ENCODE peak calls at places on chromosomes 2 and 18, in five cellular contexts. P is effector memory CD4-positive, alpha-beta T cell; D is tibial nerve; L is AG04450; H is tibial artery. S is an unnamed sample. For H3K9me3, the result is how much of the 10 kb centered on the place peaks cover.

GRCh38 chr2:240239325-240239724 is 98.9 kb upstream of the OTOS start:
- DNase-seq in P (no peak), D (no peak), L (no peak), H (no peak), S (no peak)

GRCh38 chr2:19902272-19902730 is 518 bp upstream of the TTC32 start:
- DNase-seq in P (no peak), D (no peak), L (no peak), H (no peak), S (no peak)

GRCh38 chr18:59359576-59359952 is 499 bp upstream of the LMAN1 start:
- DNase-seq in P (no peak), D (no peak), L (no peak), H (no peak), S (no peak)

GRCh38 chr18:70234667-70235459 is 29.4 kb upstream of the RTTN start:
- DNase-seq in P (no peak), D (no peak), L (no peak), H (no peak), S (no peak)

GRCh38 chr18:71598374-71598773 is 945.8 kb downstream of the CBLN2 start:
- DNase-seq in P (no peak), D (no peak), L (no peak), H (no peak), S (no peak)

GRCh38 chr2:151634726-151635467 is 99.4 kb downstream of the NEB start:
- DNase-seq in P (no peak), D (no peak), L (no peak), H (no peak), S (no peak)

GRCh38 chr2:173962583-173963110 is 2.5 kb downstream of the SP3 start:
- DNase-seq in P (no peak), D (no peak), L (no peak), H (no peak), S (no peak)

GRCh38 chr18:6885992-6886823 is 156.7 kb downstream of the ARHGAP28 start:
- DNase-seq in P (no peak), D (peak), L (peak), H (no peak), S (no peak)

GRCh38 chr2:42568431-42569115 is at the start of gene MTA3:
- DNase-seq in P (peak), D (peak), L (no peak), H (peak), S (peak)

GRCh38 chr2:173401716-173402326 is 47.1 kb downstream of the CDCA7 start:
- DNase-seq in P (no peak), D (no peak), L (no peak), H (no peak), S (no peak)

GRCh38 chr2:165662720-165663119 is 131.3 kb downstream of the GALNT3 start:
- DNase-seq in P (no peak), D (no peak), L (no peak), H (no peak), S (no peak)

GRCh38 chr2:69222984-69223658 is 163.9 kb downstream of the GFPT1 start:
- DNase-seq in P (no peak), D (no peak), L (no peak), H (peak), S (no peak)

GRCh38 chr2:36502081-36502480 is 95.9 kb downstream of the FEZ2 start:
- DNase-seq in P (no peak), D (no peak), L (no peak), H (no peak), S (no peak)

GRCh38 chr18:26480897-26481795 is 67.2 kb downstream of the KCTD1 start:
- DNase-seq in P (no peak), D (no peak), L (peak), H (no peak), S (no peak)

GRCh38 chr2:168363382-168364092 is 92.5 kb upstream of the CERS6 start:
- DNase-seq in P (no peak), D (no peak), L (no peak), H (no peak), S (no peak)

GRCh38 chr2:162164802-162165201 is 12.8 kb upstream of the GCG start:
- DNase-seq in P (no peak), D (no peak), L (no peak), H (no peak), S (no peak)

GRCh38 chr2:53672881-53673522 is 94.6 kb upstream of the CHAC2 start:
- DNase-seq in P (no peak), D (no peak), L (peak), H (no peak), S (no peak)

GRCh38 chr2:129255610-129256313 is 723.7 kb upstream of the RAB6C start:
- DNase-seq in P (no peak), D (no peak), L (no peak), H (no peak), S (no peak)

GRCh38 chr2:168601739-168602138 is 145.7 kb downstream of the CERS6 start:
- DNase-seq in P (no peak), D (no peak), L (no peak), H (no peak), S (no peak)

GRCh38 chr2:84879595-84880394 is 1.1 kb downstream of the TRABD2A start:
- DNase-seq in P (no peak), D (no peak), L (no peak), H (no peak), S (no peak)

GRCh38 chr18:59593291-59593717 is 103.9 kb downstream of the CCBE1 start:
- DNase-seq in P (no peak), D (no peak), L (peak), H (no peak), S (no peak)

GRCh38 chr2:205904873-205905272 is 181.1 kb downstream of the INO80D start:
- DNase-seq in P (no peak), D (no peak), L (no peak), H (no peak), S (no peak)

GRCh38 chr2:120680136-120680761 is 55.4 kb upstream of the GLI2 start:
- DNase-seq in P (peak), D (peak), L (peak), H (peak), S (peak)

GRCh38 chr2:95709831-95710230 is 118.0 kb downstream of the TRIM43 start:
- DNase-seq in P (no peak), D (no peak), L (no peak), H (no peak), S (no peak)
- H3K9me3 ChIP-seq in P (under half), D (under half), L (under half), H (under half), S (under half)

GRCh38 chr2:140869107-140869506 is 1261.7 kb downstream of the LRP1B start:
- DNase-seq in P (no peak), D (no peak), L (no peak), H (no peak), S (no peak)

GRCh38 chr2:140876015-140876414 is 1254.8 kb downstream of the LRP1B start:
- DNase-seq in P (no peak), D (no peak), L (no peak), H (no peak), S (no peak)

DNA sequence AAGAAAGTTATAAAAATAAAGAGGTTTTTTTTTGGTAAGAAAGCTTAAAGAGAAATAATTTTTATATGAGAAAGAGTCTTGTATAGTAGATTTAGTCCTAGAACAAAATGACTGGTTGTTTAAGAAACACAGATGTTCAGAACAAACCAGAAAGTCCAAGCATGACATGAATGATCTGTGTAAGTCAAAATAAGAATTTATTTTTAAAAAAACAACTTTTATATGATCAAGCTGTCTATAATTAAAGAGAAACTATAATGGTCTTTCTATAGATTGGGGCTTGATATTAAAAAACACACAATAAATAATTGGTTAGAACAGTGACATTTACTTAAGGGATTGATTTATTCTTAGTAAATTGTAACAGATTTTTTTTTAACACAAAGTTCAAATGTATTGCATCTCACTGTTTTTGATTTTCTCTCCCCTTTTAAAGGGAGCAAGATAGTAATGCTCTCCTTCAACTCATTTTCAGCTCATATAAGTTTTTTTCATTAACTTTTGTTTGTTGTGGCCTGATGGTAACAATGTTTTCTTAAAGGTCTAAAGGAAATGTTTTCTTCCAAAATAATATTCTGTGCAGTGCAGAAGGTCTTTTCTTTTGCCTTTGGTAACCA is 1256.8 kb downstream of the LRP1B start:
- DNase-seq in P (no peak), D (no peak), L (no peak), H (no peak), S (no peak)
- H3K9me3 ChIP-seq in P (under half), D (under half), L (under half), H (under half), S (under half)

GRCh38 chr18:79897940-79898625 is 53.4 kb downstream of the SLC66A2 start:
- DNase-seq in P (no peak), D (no peak), L (no peak), H (no peak), S (no peak)
- H3K9me3 ChIP-seq in P (under half), D (under half), L (half or more), H (half or more), S (under half)

GRCh38 chr18:75679347-75679746 is 251.8 kb upstream of the SMIM21 start:
- DNase-seq in P (no peak), D (peak), L (no peak), H (no peak), S (no peak)
- H3K9me3 ChIP-seq in P (under half), D (under half), L (under half), H (under half), S (under half)

GRCh38 chr2:164495491-164496223 is 125.6 kb downstream of the GRB14 start:
- DNase-seq in P (no peak), D (peak), L (no peak), H (no peak), S (no peak)

GRCh38 chr2:164504253-164504652 is 117.0 kb downstream of the GRB14 start:
- DNase-seq in P (no peak), D (no peak), L (no peak), H (no peak), S (no peak)

GRCh38 chr2:164496881-164497280 is 124.4 kb downstream of the GRB14 start:
- DNase-seq in P (no peak), D (no peak), L (no peak), H (no peak), S (no peak)

GRCh38 chr2:164496421-164496820 is 124.9 kb downstream of the GRB14 start:
- DNase-seq in P (no peak), D (no peak), L (no peak), H (no peak), S (no peak)

DNA sequence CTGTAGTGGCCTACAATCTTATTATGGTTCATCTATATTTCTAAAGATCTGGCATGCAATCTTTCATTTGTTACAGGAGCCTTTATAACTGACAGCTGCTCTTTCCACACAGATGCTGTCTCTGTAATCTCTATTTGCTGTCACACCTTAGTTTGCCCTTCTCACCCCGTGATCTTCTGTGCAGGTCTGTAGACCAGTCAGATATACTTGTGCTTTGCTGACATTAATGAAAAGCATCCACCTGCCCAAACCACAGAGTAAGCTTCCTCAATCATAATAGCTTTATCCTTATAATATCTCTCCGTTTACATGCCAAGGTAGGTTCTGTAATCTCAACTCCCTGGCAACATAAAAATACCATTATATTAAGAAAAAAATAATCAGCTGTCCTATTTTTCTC is 122.4 kb downstream of the GRB14 start:
- DNase-seq in P (no peak), D (no peak), L (no peak), H (no peak), S (no peak)
- H3K9me3 ChIP-seq in P (under half), D (under half), L (under half), H (under half), S (under half)

DNA sequence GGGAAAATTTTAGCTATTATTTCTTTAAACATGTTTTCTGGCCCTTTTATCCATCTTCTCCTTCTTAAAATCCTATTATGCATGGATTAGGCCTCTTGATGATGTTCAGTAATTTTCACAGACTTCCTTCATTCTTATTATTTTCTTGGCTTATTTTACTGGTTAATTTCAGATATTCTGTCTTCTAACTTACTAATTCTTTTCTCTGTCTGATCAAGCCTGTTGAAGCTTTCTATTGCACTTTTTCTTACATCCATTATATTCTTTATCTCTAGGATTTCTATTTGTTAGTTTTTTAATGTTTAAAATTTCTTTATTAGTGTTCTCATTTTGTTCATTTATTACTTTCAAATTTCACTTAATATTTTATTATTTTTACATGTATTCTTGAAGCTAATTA is 105.3 kb upstream of the GALNT13 start:
- DNase-seq in P (no peak), D (no peak), L (no peak), H (no peak), S (no peak)
- H3K9me3 ChIP-seq in P (under half), D (under half), L (under half), H (under half), S (under half)

DNA sequence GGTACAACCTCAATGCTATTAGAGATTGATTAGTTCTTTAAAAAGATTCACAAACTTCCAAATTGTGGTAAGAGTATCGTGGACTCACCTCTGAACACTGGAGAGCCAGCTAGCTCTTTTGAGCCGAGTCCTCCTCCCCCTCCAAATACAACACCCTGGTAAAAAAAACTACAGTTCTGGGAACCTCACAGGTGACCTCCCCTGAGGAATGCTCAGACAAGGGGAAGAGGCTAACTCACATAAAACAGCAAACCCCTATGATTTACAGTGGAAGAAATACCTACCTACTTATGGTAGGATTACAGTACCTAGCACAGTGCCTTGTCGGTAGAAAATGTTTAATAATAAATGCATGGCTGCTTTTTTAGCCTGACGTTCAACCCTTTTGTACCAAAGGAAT is 8.4 kb downstream of the ZNF24 start:
- DNase-seq in P (no peak), D (no peak), L (no peak), H (no peak), S (no peak)
- H3K9me3 ChIP-seq in P (under half), D (under half), L (under half), H (under half), S (under half)

GRCh38 chr2:176084629-176085119 is 912 bp upstream of the EVX2 start:
- DNase-seq in P (no peak), D (no peak), L (no peak), H (no peak), S (no peak)
- H3K9me3 ChIP-seq in P (under half), D (under half), L (under half), H (under half), S (under half)

DNA sequence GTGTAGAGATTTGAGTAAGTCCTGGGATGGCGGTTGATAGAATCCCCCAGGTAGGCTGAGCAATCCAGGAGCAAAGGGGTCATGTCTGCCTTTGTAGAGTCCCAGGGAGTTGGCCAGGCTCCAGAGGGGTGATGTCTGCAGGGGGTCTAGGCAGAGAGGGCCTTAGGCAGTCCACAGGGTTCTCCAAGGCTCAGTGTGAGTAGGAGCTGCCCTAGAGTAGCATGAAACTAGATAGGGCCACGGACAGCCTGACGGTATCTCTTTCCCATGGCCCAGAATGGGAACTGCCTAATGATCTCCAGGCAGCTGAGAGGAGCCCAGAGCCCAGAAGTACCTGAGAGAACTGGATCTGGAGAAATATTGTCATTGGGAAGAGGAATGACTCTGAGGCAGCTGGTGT is 9.0 kb upstream of the FAM136A start:
- DNase-seq in P (no peak), D (no peak), L (no peak), H (no peak), S (no peak)
- H3K9me3 ChIP-seq in P (under half), D (under half), L (under half), H (under half), S (under half)

S was measured in T-helper 17 cell.